ENCODE peak calls at places on chromosomes 3 and 15, in ten cellular contexts. L is mammary epithelial cell, Z is BE2C, K is GM12878, H is left ventricle myocardium inferior, E is psoas muscle, W is adrenal gland, O is astrocyte of the spinal cord, P is coronary artery, D is heart left ventricle. Q is an unnamed sample.
A peak's percentile ranks its signal among the peaks of the same experiment; 100 is the strongest.

GRCh38 chr3:41163399-41163798 is 35.9 kb upstream of the CTNNB1 start:
- DNase-seq in Z (no peak), D (no peak), E (no peak), L (no peak), P (peak; percentile 9), H (no peak), K (no peak), O (no peak), W (no peak), Q (peak; percentile 8)

GRCh38 chr3:71972031-71972430 is 187.1 kb upstream of the PROK2 start:
- DNase-seq in D (no peak), Z (peak; percentile 60), H (no peak), P (no peak), L (peak; percentile 92), O (no peak), K (no peak), W (no peak), E (no peak), Q (no peak)

GRCh38 chr3:136247436-136247835 is 2.7 kb upstream of the PCCB start:
- DNase-seq in P (no peak), O (no peak), L (no peak), W (no peak), H (no peak), D (no peak), K (no peak), Z (no peak), E (no peak), Q (no peak)

GRCh38 chr3:65665922-65666321 is 372.8 kb downstream of the MAGI1 start:
- DNase-seq in E (no peak), O (peak; percentile 36), W (no peak), K (no peak), Z (no peak), H (no peak), L (peak; percentile 16), P (no peak), D (no peak), Q (no peak)

GRCh38 chr3:39541917-39542329 is 74.4 kb downstream of the MOBP start:
- DNase-seq in D (no peak), H (no peak), P (no peak), Z (no peak), O (peak; percentile 22), K (no peak), L (no peak), W (no peak), E (no peak), Q (peak; percentile 56)

GRCh38 chr15:74768771-74769342 is 13.0 kb upstream of the CSK start:
- DNase-seq in E (peak; percentile 78), P (peak; percentile 72), W (peak; percentile 80), O (peak; percentile 33), Z (peak; percentile 78), L (no peak), D (peak; percentile 83), H (peak; percentile 50), K (no peak), Q (peak; percentile 53)

GRCh38 chr3:141487419-141488345 is 855 bp downstream of the RASA2 start:
- DNase-seq in H (peak; percentile 62), D (peak; percentile 86), E (peak; percentile 77), Z (peak; percentile 77), P (peak; percentile 81), K (peak; percentile 65), O (peak; percentile 54), L (peak; percentile 68), W (peak; percentile 86), Q (peak; percentile 37)

GRCh38 chr3:144879701-144880100 is 908.1 kb downstream of the DIPK2A start:
- DNase-seq in L (no peak), P (no peak), D (no peak), Z (no peak), O (no peak), W (no peak), E (no peak), H (no peak), K (no peak), Q (no peak)

GRCh38 chr3:79249701-79250100 is 518.1 kb downstream of the ROBO1 start:
- DNase-seq in E (no peak), P (no peak), L (no peak), O (peak; percentile 55), W (no peak), K (no peak), Z (no peak), H (no peak), D (no peak), Q (no peak)

GRCh38 chr15:90059208-90059985 is 42.9 kb downstream of the IDH2 start:
- DNase-seq in O (no peak), E (peak; percentile 85), L (no peak), W (peak; percentile 81), H (peak; percentile 80), Z (no peak), P (no peak), K (peak; percentile 97), D (peak; percentile 89), Q (no peak)

GRCh38 chr3:121988146-121988545 is 33.9 kb downstream of the ILDR1 start:
- DNase-seq in E (no peak), K (no peak), H (no peak), O (no peak), P (no peak), Z (no peak), L (peak; percentile 67), D (no peak), W (no peak), Q (no peak)

GRCh38 chr3:121995190-121996137 is 26.6 kb downstream of the ILDR1 start:
- DNase-seq in L (peak; percentile 93), W (peak; percentile 71), Z (peak; percentile 58), K (peak; percentile 74), O (peak; percentile 74), P (no peak), D (peak; percentile 65), E (peak; percentile 64), H (peak; percentile 31), Q (peak; percentile 55)

GRCh38 chr3:121985841-121986240 is 36.2 kb downstream of the ILDR1 start:
- DNase-seq in O (peak; percentile 21), W (no peak), H (no peak), Z (no peak), P (no peak), K (no peak), D (no peak), L (no peak), E (no peak), Q (no peak)

GRCh38 chr3:121992601-121993560 is 29.2 kb downstream of the ILDR1 start:
- DNase-seq in L (no peak), K (peak; percentile 74), D (no peak), H (no peak), O (no peak), Z (no peak), P (no peak), E (no peak), W (no peak), Q (no peak)

DNA sequence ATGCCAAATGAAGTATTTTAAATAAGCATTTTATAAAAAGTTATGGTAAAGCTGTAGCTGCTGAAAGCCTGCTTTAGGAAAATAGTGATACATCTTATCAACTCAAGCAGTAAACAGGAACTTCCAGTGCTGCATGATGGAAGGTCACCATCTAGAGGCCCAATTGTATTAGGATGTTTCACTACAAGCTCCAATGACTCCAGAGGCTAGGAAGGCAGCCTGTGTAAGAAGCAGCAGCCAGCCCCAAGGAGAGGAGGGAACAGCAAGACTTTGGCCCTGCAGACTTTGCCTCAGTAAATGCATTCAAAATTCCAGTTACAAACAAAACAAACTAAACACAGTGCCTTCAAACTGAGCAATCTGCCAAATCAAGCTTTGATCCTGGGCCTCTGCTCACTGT is 32.1 kb downstream of the ILDR1 start:
- DNase-seq in K (no peak), W (no peak), D (no peak), E (no peak), H (no peak), L (no peak), Z (no peak), P (no peak), O (no peak), Q (peak; percentile 32)
- TF ChIP-seq CTCF in K (peak; percentile 21), W (no peak), D (peak; percentile 9), E (no peak), H (peak; percentile 39), L (peak; percentile 7), Z (no peak), P (no peak), O (no peak), Q (no peak)

DNA sequence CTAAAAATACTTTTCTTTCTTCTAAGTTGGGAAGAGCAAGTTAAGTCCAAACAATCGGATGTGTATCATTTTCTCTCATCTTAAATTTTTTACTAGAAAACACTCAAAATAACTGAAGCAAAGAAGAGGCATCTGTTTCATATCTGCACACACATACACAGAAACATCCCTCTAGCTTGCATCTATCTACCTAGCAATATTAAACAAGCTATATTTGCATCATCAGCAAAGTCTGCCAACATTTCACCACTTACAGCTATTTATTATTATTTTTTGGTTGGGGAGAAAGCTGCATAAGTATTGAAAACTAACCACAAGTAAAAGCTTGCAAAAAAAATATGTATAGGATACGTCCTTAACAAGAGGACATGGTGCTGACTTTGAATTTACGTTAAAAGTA is 1.9 kb downstream of the GOLIM4 start:
- DNase-seq in Z (no peak), P (no peak), W (no peak), H (no peak), E (no peak), K (no peak), D (no peak), O (peak; percentile 12), L (no peak), Q (no peak)
- H3K4me3 ChIP-seq in Z (peak overlapping the region; percentile 94), P (peak overlapping the region; percentile 86), W (peak overlapping the region; percentile 94), H (peak overlapping the region; percentile 89), E (peak overlapping the region; percentile 92), K (peak overlapping the region; percentile 76), D (peak overlapping the region; percentile 93), O (peak overlapping the region; percentile 92), L (peak overlapping the region; percentile 7), Q (peak overlapping the region; percentile 82)

GRCh38 chr15:69722924-69723323 is 270.3 kb downstream of the RPLP1 start:
- DNase-seq in D (no peak), P (no peak), E (no peak), O (no peak), H (no peak), K (no peak), L (no peak), Z (no peak), W (no peak), Q (no peak)

GRCh38 chr15:69725210-69725609 is 272.6 kb downstream of the RPLP1 start:
- DNase-seq in O (no peak), P (no peak), W (no peak), L (no peak), D (no peak), H (no peak), E (no peak), K (no peak), Z (no peak), Q (no peak)

GRCh38 chr15:69724331-69724730 is 271.7 kb downstream of the RPLP1 start:
- DNase-seq in Z (no peak), L (no peak), E (no peak), O (no peak), K (no peak), D (no peak), P (no peak), W (no peak), H (no peak), Q (no peak)

GRCh38 chr15:69725957-69726356 is 273.3 kb downstream of the RPLP1 start:
- DNase-seq in H (peak; percentile 18), Z (no peak), D (no peak), O (no peak), P (no peak), K (no peak), E (no peak), W (peak; percentile 54), L (no peak), Q (no peak)

GRCh38 chr15:69723404-69724097 is 270.9 kb downstream of the RPLP1 start:
- DNase-seq in D (no peak), O (no peak), L (no peak), H (peak; percentile 25), W (no peak), Z (peak; percentile 21), P (no peak), E (peak; percentile 82), K (no peak), Q (no peak)
- TF ChIP-seq CTCF in D (no peak), O (peak; percentile 7), L (no peak), H (no peak), W (no peak), Z (peak; percentile 31), P (no peak), E (no peak), K (no peak), Q (peak; percentile 15)

GRCh38 chr15:96332854-96333193 is 2.3 kb downstream of the NR2F2 start:
- DNase-seq in K (no peak), D (no peak), E (no peak), P (no peak), W (no peak), Z (no peak), O (peak; percentile 56), H (no peak), L (no peak), Q (peak; percentile 30)
- H3K4me3 ChIP-seq in K (peak overlapping the region; percentile 60), D (peak overlapping the region; percentile 67), E (peak overlapping the region; percentile 92), P (peak overlapping the region; percentile 94), W (peak overlapping the region; percentile 82), Z (peak overlapping the region; percentile 74), O (peak overlapping the region; percentile 99), H (peak overlapping the region; percentile 88), L (peak overlapping the region; percentile 76), Q (peak overlapping the region; percentile 68)